ENCODE peak calls at places on chromosomes 2 and 18, in nine cellular contexts. One of them, this sample, is unnamed.

GRCh38 chr18:49646864-49647263 is 85.0 kb downstream of the LIPG start:
- DNase-seq in activated T-helper 1 cell treated with anti-CD3 and anti-CD28 coated beads, Interleukin-12 subunit alpha, Interleukin-12 subunit beta, Interleukin-2, Interleukin-4 antibody, amounts not matched to agents 30 ng/mL and 10 ng/mL and 1 ng/mL, durations not matched to agents 14 hours and 24 hours and 36 hours: no peak
- DNase-seq in dermis blood vessel endothelial cell: no peak
- DNase-seq in stimulated activated CD4-positive, alpha-beta T cell treated with anti-CD3 and anti-CD28 coated beads, Interleukin-15, amount 100 ng/mL, for 24 hours: no peak
- DNase-seq in GM20000: no peak
- DNase-seq in neural crest cell: no peak
- DNase-seq in colonic mucosa: no peak
- DNase-seq in T-cell: no peak
- DNase-seq in right cardiac atrium: no peak
- DNase-seq in this sample: no peak

GRCh38 chr2:37590119-37590571 is 81.3 kb downstream of the CDC42EP3 start:
- DNase-seq in activated T-helper 1 cell treated with anti-CD3 and anti-CD28 coated beads, Interleukin-12 subunit alpha, Interleukin-12 subunit beta, Interleukin-2, Interleukin-4 antibody, amounts not matched to agents 30 ng/mL and 10 ng/mL and 1 ng/mL, durations not matched to agents 14 hours and 24 hours and 36 hours: no peak
- DNase-seq in dermis blood vessel endothelial cell: peak
- DNase-seq in stimulated activated CD4-positive, alpha-beta T cell treated with anti-CD3 and anti-CD28 coated beads, Interleukin-15, amount 100 ng/mL, for 24 hours: no peak
- DNase-seq in GM20000: no peak
- DNase-seq in neural crest cell: no peak
- DNase-seq in colonic mucosa: no peak
- DNase-seq in T-cell: no peak
- DNase-seq in right cardiac atrium: no peak
- DNase-seq in this sample: peak

GRCh38 chr2:239397856-239398470 is 2.9 kb downstream of the HDAC4 start:
- DNase-seq in activated T-helper 1 cell treated with anti-CD3 and anti-CD28 coated beads, Interleukin-12 subunit alpha, Interleukin-12 subunit beta, Interleukin-2, Interleukin-4 antibody, amounts not matched to agents 30 ng/mL and 10 ng/mL and 1 ng/mL, durations not matched to agents 14 hours and 24 hours and 36 hours: no peak
- DNase-seq in dermis blood vessel endothelial cell: no peak
- DNase-seq in stimulated activated CD4-positive, alpha-beta T cell treated with anti-CD3 and anti-CD28 coated beads, Interleukin-15, amount 100 ng/mL, for 24 hours: no peak
- DNase-seq in GM20000: no peak
- DNase-seq in neural crest cell: no peak
- DNase-seq in colonic mucosa: no peak
- DNase-seq in T-cell: no peak
- DNase-seq in right cardiac atrium: no peak
- DNase-seq in this sample: peak

GRCh38 chr2:171706152-171706803 is 19.0 kb downstream of the DYNC1I2 start:
- DNase-seq in activated T-helper 1 cell treated with anti-CD3 and anti-CD28 coated beads, Interleukin-12 subunit alpha, Interleukin-12 subunit beta, Interleukin-2, Interleukin-4 antibody, amounts not matched to agents 30 ng/mL and 10 ng/mL and 1 ng/mL, durations not matched to agents 14 hours and 24 hours and 36 hours: no peak
- DNase-seq in dermis blood vessel endothelial cell: peak
- DNase-seq in stimulated activated CD4-positive, alpha-beta T cell treated with anti-CD3 and anti-CD28 coated beads, Interleukin-15, amount 100 ng/mL, for 24 hours: no peak
- DNase-seq in GM20000: no peak
- DNase-seq in neural crest cell: no peak
- DNase-seq in colonic mucosa: no peak
- DNase-seq in T-cell: no peak
- DNase-seq in right cardiac atrium: no peak
- DNase-seq in this sample: peak

GRCh38 chr2:110667061-110667460 is 10.8 kb downstream of the BUB1 start:
- DNase-seq in activated T-helper 1 cell treated with anti-CD3 and anti-CD28 coated beads, Interleukin-12 subunit alpha, Interleukin-12 subunit beta, Interleukin-2, Interleukin-4 antibody, amounts not matched to agents 30 ng/mL and 10 ng/mL and 1 ng/mL, durations not matched to agents 14 hours and 24 hours and 36 hours: no peak
- DNase-seq in dermis blood vessel endothelial cell: no peak
- DNase-seq in stimulated activated CD4-positive, alpha-beta T cell treated with anti-CD3 and anti-CD28 coated beads, Interleukin-15, amount 100 ng/mL, for 24 hours: no peak
- DNase-seq in GM20000: no peak
- DNase-seq in neural crest cell: no peak
- DNase-seq in colonic mucosa: no peak
- DNase-seq in T-cell: no peak
- DNase-seq in right cardiac atrium: no peak
- DNase-seq in this sample: no peak

GRCh38 chr2:38039511-38039910 is 36.4 kb downstream of the CYP1B1 start:
- DNase-seq in activated T-helper 1 cell treated with anti-CD3 and anti-CD28 coated beads, Interleukin-12 subunit alpha, Interleukin-12 subunit beta, Interleukin-2, Interleukin-4 antibody, amounts not matched to agents 30 ng/mL and 10 ng/mL and 1 ng/mL, durations not matched to agents 14 hours and 24 hours and 36 hours: no peak
- DNase-seq in dermis blood vessel endothelial cell: no peak
- DNase-seq in stimulated activated CD4-positive, alpha-beta T cell treated with anti-CD3 and anti-CD28 coated beads, Interleukin-15, amount 100 ng/mL, for 24 hours: no peak
- DNase-seq in GM20000: no peak
- DNase-seq in neural crest cell: no peak
- DNase-seq in colonic mucosa: no peak
- DNase-seq in T-cell: no peak
- DNase-seq in right cardiac atrium: no peak
- DNase-seq in this sample: no peak

GRCh38 chr2:74381751-74382150 is 1.6 kb upstream of the DCTN1 start:
- DNase-seq in activated T-helper 1 cell treated with anti-CD3 and anti-CD28 coated beads, Interleukin-12 subunit alpha, Interleukin-12 subunit beta, Interleukin-2, Interleukin-4 antibody, amounts not matched to agents 30 ng/mL and 10 ng/mL and 1 ng/mL, durations not matched to agents 14 hours and 24 hours and 36 hours: no peak
- DNase-seq in dermis blood vessel endothelial cell: no peak
- DNase-seq in stimulated activated CD4-positive, alpha-beta T cell treated with anti-CD3 and anti-CD28 coated beads, Interleukin-15, amount 100 ng/mL, for 24 hours: no peak
- DNase-seq in GM20000: no peak
- DNase-seq in neural crest cell: no peak
- DNase-seq in colonic mucosa: no peak
- DNase-seq in T-cell: no peak
- DNase-seq in right cardiac atrium: no peak
- DNase-seq in this sample: no peak

GRCh38 chr2:47354013-47354816 is 48.7 kb upstream of the MSH2 start:
- DNase-seq in activated T-helper 1 cell treated with anti-CD3 and anti-CD28 coated beads, Interleukin-12 subunit alpha, Interleukin-12 subunit beta, Interleukin-2, Interleukin-4 antibody, amounts not matched to agents 30 ng/mL and 10 ng/mL and 1 ng/mL, durations not matched to agents 14 hours and 24 hours and 36 hours: no peak
- DNase-seq in dermis blood vessel endothelial cell: peak
- DNase-seq in stimulated activated CD4-positive, alpha-beta T cell treated with anti-CD3 and anti-CD28 coated beads, Interleukin-15, amount 100 ng/mL, for 24 hours: no peak
- DNase-seq in GM20000: no peak
- DNase-seq in neural crest cell: no peak
- DNase-seq in colonic mucosa: peak
- DNase-seq in T-cell: no peak
- DNase-seq in right cardiac atrium: no peak
- DNase-seq in this sample: peak

GRCh38 chr2:150526827-150527226 is 39.4 kb upstream of the RND3 start:
- DNase-seq in activated T-helper 1 cell treated with anti-CD3 and anti-CD28 coated beads, Interleukin-12 subunit alpha, Interleukin-12 subunit beta, Interleukin-2, Interleukin-4 antibody, amounts not matched to agents 30 ng/mL and 10 ng/mL and 1 ng/mL, durations not matched to agents 14 hours and 24 hours and 36 hours: no peak
- DNase-seq in dermis blood vessel endothelial cell: peak
- DNase-seq in stimulated activated CD4-positive, alpha-beta T cell treated with anti-CD3 and anti-CD28 coated beads, Interleukin-15, amount 100 ng/mL, for 24 hours: no peak
- DNase-seq in GM20000: no peak
- DNase-seq in neural crest cell: no peak
- DNase-seq in colonic mucosa: no peak
- DNase-seq in T-cell: no peak
- DNase-seq in right cardiac atrium: no peak
- DNase-seq in this sample: peak

GRCh38 chr2:219638217-219638947 is 11.0 kb downstream of the SLC4A3 start:
- DNase-seq in activated T-helper 1 cell treated with anti-CD3 and anti-CD28 coated beads, Interleukin-12 subunit alpha, Interleukin-12 subunit beta, Interleukin-2, Interleukin-4 antibody, amounts not matched to agents 30 ng/mL and 10 ng/mL and 1 ng/mL, durations not matched to agents 14 hours and 24 hours and 36 hours: no peak
- DNase-seq in dermis blood vessel endothelial cell: no peak
- DNase-seq in stimulated activated CD4-positive, alpha-beta T cell treated with anti-CD3 and anti-CD28 coated beads, Interleukin-15, amount 100 ng/mL, for 24 hours: no peak
- DNase-seq in GM20000: peak
- DNase-seq in neural crest cell: no peak
- DNase-seq in colonic mucosa: no peak
- DNase-seq in T-cell: no peak
- DNase-seq in right cardiac atrium: peak
- DNase-seq in this sample: no peak

GRCh38 chr2:37851828-37852584 is 73.1 kb upstream of the RMDN2 start:
- DNase-seq in activated T-helper 1 cell treated with anti-CD3 and anti-CD28 coated beads, Interleukin-12 subunit alpha, Interleukin-12 subunit beta, Interleukin-2, Interleukin-4 antibody, amounts not matched to agents 30 ng/mL and 10 ng/mL and 1 ng/mL, durations not matched to agents 14 hours and 24 hours and 36 hours: no peak
- DNase-seq in dermis blood vessel endothelial cell: peak
- DNase-seq in stimulated activated CD4-positive, alpha-beta T cell treated with anti-CD3 and anti-CD28 coated beads, Interleukin-15, amount 100 ng/mL, for 24 hours: no peak
- DNase-seq in GM20000: peak
- DNase-seq in neural crest cell: no peak
- DNase-seq in colonic mucosa: no peak
- DNase-seq in T-cell: no peak
- DNase-seq in right cardiac atrium: no peak
- DNase-seq in this sample: no peak

GRCh38 chr2:58240938-58241755 is at the start of gene FANCL:
- DNase-seq in activated T-helper 1 cell treated with anti-CD3 and anti-CD28 coated beads, Interleukin-12 subunit alpha, Interleukin-12 subunit beta, Interleukin-2, Interleukin-4 antibody, amounts not matched to agents 30 ng/mL and 10 ng/mL and 1 ng/mL, durations not matched to agents 14 hours and 24 hours and 36 hours: peak
- DNase-seq in dermis blood vessel endothelial cell: peak
- DNase-seq in stimulated activated CD4-positive, alpha-beta T cell treated with anti-CD3 and anti-CD28 coated beads, Interleukin-15, amount 100 ng/mL, for 24 hours: peak
- DNase-seq in GM20000: peak
- DNase-seq in neural crest cell: peak
- DNase-seq in colonic mucosa: peak
- DNase-seq in T-cell: peak
- DNase-seq in right cardiac atrium: peak
- DNase-seq in this sample: peak

GRCh38 chr2:157480182-157480961 is 36.5 kb upstream of the CYTIP start:
- DNase-seq in activated T-helper 1 cell treated with anti-CD3 and anti-CD28 coated beads, Interleukin-12 subunit alpha, Interleukin-12 subunit beta, Interleukin-2, Interleukin-4 antibody, amounts not matched to agents 30 ng/mL and 10 ng/mL and 1 ng/mL, durations not matched to agents 14 hours and 24 hours and 36 hours: peak
- DNase-seq in dermis blood vessel endothelial cell: no peak
- DNase-seq in stimulated activated CD4-positive, alpha-beta T cell treated with anti-CD3 and anti-CD28 coated beads, Interleukin-15, amount 100 ng/mL, for 24 hours: peak
- DNase-seq in GM20000: no peak
- DNase-seq in neural crest cell: no peak
- DNase-seq in colonic mucosa: peak
- DNase-seq in T-cell: no peak
- DNase-seq in right cardiac atrium: peak
- DNase-seq in this sample: peak

This sample was measured in foreskin fibroblast.